ENCODE peak calls at places on chromosomes 16 and 17, in ten cellular contexts. One of them, this sample, is unnamed.

GRCh38 chr16:65832269-65832668 is 534.2 kb upstream of the CDH5 start:
- DNase-seq in Ammon's horn: no peak
- DNase-seq in NCI-H748 treated with DMSO at 0.1 percent for 48 hours: no peak
- DNase-seq in lower lobe of right lung: no peak
- DNase-seq in left cardiac atrium: no peak
- DNase-seq in activated T-cell treated with anti-CD3 and anti-CD28 coated beads, Interleukin-2, amount 50 U/mL, for 4 hours: no peak
- DNase-seq in central memory CD4-positive, alpha-beta T cell: no peak
- DNase-seq in stimulated activated CD8-positive, alpha-beta memory T cell treated with anti-CD3 and anti-CD28 coated beads, Interleukin-4, amount 100 ng/mL, for 4 hours: no peak
- DNase-seq in adrenal gland: no peak
- DNase-seq in AG04449: no peak
- DNase-seq in this sample: no peak

GRCh38 chr16:49061315-49061714 is 220.3 kb downstream of the CBLN1 start:
- DNase-seq in stimulated activated CD8-positive, alpha-beta memory T cell treated with anti-CD3 and anti-CD28 coated beads, Interleukin-4, amount 100 ng/mL, for 4 hours: no peak
- DNase-seq in adrenal gland: no peak
- DNase-seq in lower lobe of right lung: no peak
- DNase-seq in activated T-cell treated with anti-CD3 and anti-CD28 coated beads, Interleukin-2, amount 50 U/mL, for 4 hours: no peak
- DNase-seq in NCI-H748 treated with DMSO at 0.1 percent for 48 hours: no peak
- DNase-seq in central memory CD4-positive, alpha-beta T cell: no peak
- DNase-seq in Ammon's horn: no peak
- DNase-seq in AG04449: no peak
- DNase-seq in left cardiac atrium: no peak
- DNase-seq in this sample: no peak

GRCh38 chr16:49754495-49755290 is 101.2 kb downstream of the ZNF423 start:
- DNase-seq in NCI-H748 treated with DMSO at 0.1 percent for 48 hours: no peak
- DNase-seq in AG04449: no peak
- DNase-seq in central memory CD4-positive, alpha-beta T cell: no peak
- DNase-seq in Ammon's horn: peak
- DNase-seq in lower lobe of right lung: no peak
- DNase-seq in activated T-cell treated with anti-CD3 and anti-CD28 coated beads, Interleukin-2, amount 50 U/mL, for 4 hours: no peak
- DNase-seq in stimulated activated CD8-positive, alpha-beta memory T cell treated with anti-CD3 and anti-CD28 coated beads, Interleukin-4, amount 100 ng/mL, for 4 hours: no peak
- DNase-seq in adrenal gland: peak
- DNase-seq in left cardiac atrium: peak
- DNase-seq in this sample: no peak

GRCh38 chr16:70751593-70751992 is 49.4 kb downstream of the VAC14 start:
- DNase-seq in left cardiac atrium: no peak
- DNase-seq in lower lobe of right lung: no peak
- DNase-seq in central memory CD4-positive, alpha-beta T cell: no peak
- DNase-seq in AG04449: no peak
- DNase-seq in adrenal gland: no peak
- DNase-seq in Ammon's horn: no peak
- DNase-seq in NCI-H748 treated with DMSO at 0.1 percent for 48 hours: no peak
- DNase-seq in stimulated activated CD8-positive, alpha-beta memory T cell treated with anti-CD3 and anti-CD28 coated beads, Interleukin-4, amount 100 ng/mL, for 4 hours: no peak
- DNase-seq in activated T-cell treated with anti-CD3 and anti-CD28 coated beads, Interleukin-2, amount 50 U/mL, for 4 hours: no peak
- DNase-seq in this sample: no peak

GRCh38 chr16:87297918-87298631 is 19.1 kb downstream of the C16orf95 start:
- DNase-seq in NCI-H748 treated with DMSO at 0.1 percent for 48 hours: peak
- DNase-seq in stimulated activated CD8-positive, alpha-beta memory T cell treated with anti-CD3 and anti-CD28 coated beads, Interleukin-4, amount 100 ng/mL, for 4 hours: no peak
- DNase-seq in Ammon's horn: no peak
- DNase-seq in AG04449: no peak
- DNase-seq in central memory CD4-positive, alpha-beta T cell: no peak
- DNase-seq in adrenal gland: no peak
- DNase-seq in left cardiac atrium: no peak
- DNase-seq in activated T-cell treated with anti-CD3 and anti-CD28 coated beads, Interleukin-2, amount 50 U/mL, for 4 hours: peak
- DNase-seq in lower lobe of right lung: no peak
- DNase-seq in this sample: no peak

GRCh38 chr17:6713918-6714271 is 726 bp upstream of the SLC13A5 start:
- DNase-seq in activated T-cell treated with anti-CD3 and anti-CD28 coated beads, Interleukin-2, amount 50 U/mL, for 4 hours: no peak
- DNase-seq in left cardiac atrium: no peak
- DNase-seq in central memory CD4-positive, alpha-beta T cell: no peak
- DNase-seq in Ammon's horn: no peak
- DNase-seq in lower lobe of right lung: no peak
- DNase-seq in adrenal gland: no peak
- DNase-seq in stimulated activated CD8-positive, alpha-beta memory T cell treated with anti-CD3 and anti-CD28 coated beads, Interleukin-4, amount 100 ng/mL, for 4 hours: no peak
- DNase-seq in AG04449: no peak
- DNase-seq in NCI-H748 treated with DMSO at 0.1 percent for 48 hours: no peak
- DNase-seq in this sample: no peak

GRCh38 chr16:2970563-2970962 is 1.4 kb downstream of the PAQR4 start:
- DNase-seq in lower lobe of right lung: no peak
- DNase-seq in central memory CD4-positive, alpha-beta T cell: no peak
- DNase-seq in NCI-H748 treated with DMSO at 0.1 percent for 48 hours: no peak
- DNase-seq in left cardiac atrium: no peak
- DNase-seq in Ammon's horn: no peak
- DNase-seq in adrenal gland: no peak
- DNase-seq in AG04449: no peak
- DNase-seq in activated T-cell treated with anti-CD3 and anti-CD28 coated beads, Interleukin-2, amount 50 U/mL, for 4 hours: no peak
- DNase-seq in stimulated activated CD8-positive, alpha-beta memory T cell treated with anti-CD3 and anti-CD28 coated beads, Interleukin-4, amount 100 ng/mL, for 4 hours: no peak
- DNase-seq in this sample: no peak

GRCh38 chr17:73340093-73340596 is 28.3 kb upstream of the CDC42EP4 start:
- DNase-seq in NCI-H748 treated with DMSO at 0.1 percent for 48 hours: no peak
- DNase-seq in central memory CD4-positive, alpha-beta T cell: no peak
- DNase-seq in Ammon's horn: no peak
- DNase-seq in activated T-cell treated with anti-CD3 and anti-CD28 coated beads, Interleukin-2, amount 50 U/mL, for 4 hours: no peak
- DNase-seq in left cardiac atrium: no peak
- DNase-seq in stimulated activated CD8-positive, alpha-beta memory T cell treated with anti-CD3 and anti-CD28 coated beads, Interleukin-4, amount 100 ng/mL, for 4 hours: no peak
- DNase-seq in adrenal gland: peak
- DNase-seq in lower lobe of right lung: peak
- DNase-seq in AG04449: peak
- DNase-seq in this sample: no peak

GRCh38 chr17:74123350-74123749 is 80.1 kb upstream of the RPL38 start:
- DNase-seq in adrenal gland: no peak
- DNase-seq in Ammon's horn: peak
- DNase-seq in left cardiac atrium: no peak
- DNase-seq in AG04449: peak
- DNase-seq in stimulated activated CD8-positive, alpha-beta memory T cell treated with anti-CD3 and anti-CD28 coated beads, Interleukin-4, amount 100 ng/mL, for 4 hours: no peak
- DNase-seq in lower lobe of right lung: no peak
- DNase-seq in activated T-cell treated with anti-CD3 and anti-CD28 coated beads, Interleukin-2, amount 50 U/mL, for 4 hours: no peak
- DNase-seq in NCI-H748 treated with DMSO at 0.1 percent for 48 hours: no peak
- DNase-seq in central memory CD4-positive, alpha-beta T cell: no peak
- DNase-seq in this sample: no peak

GRCh38 chr17:41013606-41014005 is 4.7 kb upstream of the KRTAP3-1 start:
- DNase-seq in AG04449: no peak
- DNase-seq in Ammon's horn: no peak
- DNase-seq in NCI-H748 treated with DMSO at 0.1 percent for 48 hours: no peak
- DNase-seq in central memory CD4-positive, alpha-beta T cell: no peak
- DNase-seq in stimulated activated CD8-positive, alpha-beta memory T cell treated with anti-CD3 and anti-CD28 coated beads, Interleukin-4, amount 100 ng/mL, for 4 hours: no peak
- DNase-seq in activated T-cell treated with anti-CD3 and anti-CD28 coated beads, Interleukin-2, amount 50 U/mL, for 4 hours: no peak
- DNase-seq in adrenal gland: no peak
- DNase-seq in left cardiac atrium: no peak
- DNase-seq in lower lobe of right lung: no peak
- DNase-seq in this sample: no peak

GRCh38 chr17:29193146-29193545 is 12.9 kb upstream of the MYO18A start:
- DNase-seq in left cardiac atrium: no peak
- DNase-seq in activated T-cell treated with anti-CD3 and anti-CD28 coated beads, Interleukin-2, amount 50 U/mL, for 4 hours: no peak
- DNase-seq in stimulated activated CD8-positive, alpha-beta memory T cell treated with anti-CD3 and anti-CD28 coated beads, Interleukin-4, amount 100 ng/mL, for 4 hours: no peak
- DNase-seq in adrenal gland: no peak
- DNase-seq in AG04449: no peak
- DNase-seq in lower lobe of right lung: no peak
- DNase-seq in NCI-H748 treated with DMSO at 0.1 percent for 48 hours: no peak
- DNase-seq in Ammon's horn: no peak
- DNase-seq in central memory CD4-positive, alpha-beta T cell: no peak
- DNase-seq in this sample: no peak

GRCh38 chr17:4182043-4182442 is 39.0 kb downstream of the CYB5D2 start:
- DNase-seq in central memory CD4-positive, alpha-beta T cell: no peak
- DNase-seq in activated T-cell treated with anti-CD3 and anti-CD28 coated beads, Interleukin-2, amount 50 U/mL, for 4 hours: no peak
- DNase-seq in lower lobe of right lung: no peak
- DNase-seq in NCI-H748 treated with DMSO at 0.1 percent for 48 hours: no peak
- DNase-seq in left cardiac atrium: no peak
- DNase-seq in stimulated activated CD8-positive, alpha-beta memory T cell treated with anti-CD3 and anti-CD28 coated beads, Interleukin-4, amount 100 ng/mL, for 4 hours: no peak
- DNase-seq in Ammon's horn: no peak
- DNase-seq in adrenal gland: no peak
- DNase-seq in AG04449: no peak
- DNase-seq in this sample: no peak

GRCh38 chr17:75535119-75535537 is 9.6 kb downstream of the LLGL2 start:
- DNase-seq in central memory CD4-positive, alpha-beta T cell: peak
- DNase-seq in left cardiac atrium: no peak
- DNase-seq in NCI-H748 treated with DMSO at 0.1 percent for 48 hours: no peak
- DNase-seq in adrenal gland: no peak
- DNase-seq in AG04449: no peak
- DNase-seq in Ammon's horn: no peak
- DNase-seq in lower lobe of right lung: no peak
- DNase-seq in activated T-cell treated with anti-CD3 and anti-CD28 coated beads, Interleukin-2, amount 50 U/mL, for 4 hours: peak
- DNase-seq in stimulated activated CD8-positive, alpha-beta memory T cell treated with anti-CD3 and anti-CD28 coated beads, Interleukin-4, amount 100 ng/mL, for 4 hours: peak
- DNase-seq in this sample: no peak

GRCh38 chr16:51271156-51271555 is 120.1 kb upstream of the SALL1 start:
- DNase-seq in activated T-cell treated with anti-CD3 and anti-CD28 coated beads, Interleukin-2, amount 50 U/mL, for 4 hours: no peak
- DNase-seq in Ammon's horn: no peak
- DNase-seq in AG04449: no peak
- DNase-seq in NCI-H748 treated with DMSO at 0.1 percent for 48 hours: no peak
- DNase-seq in stimulated activated CD8-positive, alpha-beta memory T cell treated with anti-CD3 and anti-CD28 coated beads, Interleukin-4, amount 100 ng/mL, for 4 hours: no peak
- DNase-seq in central memory CD4-positive, alpha-beta T cell: no peak
- DNase-seq in adrenal gland: no peak
- DNase-seq in lower lobe of right lung: no peak
- DNase-seq in left cardiac atrium: no peak
- DNase-seq in this sample: no peak

GRCh38 chr17:38783227-38783626 is 16.1 kb downstream of the PIP4K2B start:
- DNase-seq in activated T-cell treated with anti-CD3 and anti-CD28 coated beads, Interleukin-2, amount 50 U/mL, for 4 hours: no peak
- DNase-seq in NCI-H748 treated with DMSO at 0.1 percent for 48 hours: no peak
- DNase-seq in lower lobe of right lung: no peak
- DNase-seq in stimulated activated CD8-positive, alpha-beta memory T cell treated with anti-CD3 and anti-CD28 coated beads, Interleukin-4, amount 100 ng/mL, for 4 hours: no peak
- DNase-seq in central memory CD4-positive, alpha-beta T cell: no peak
- DNase-seq in adrenal gland: no peak
- DNase-seq in Ammon's horn: no peak
- DNase-seq in left cardiac atrium: no peak
- DNase-seq in AG04449: no peak
- DNase-seq in this sample: no peak

GRCh38 chr16:19014456-19014855 is 30.7 kb downstream of the TMC7 start:
- DNase-seq in Ammon's horn: peak
- DNase-seq in NCI-H748 treated with DMSO at 0.1 percent for 48 hours: no peak
- DNase-seq in adrenal gland: no peak
- DNase-seq in left cardiac atrium: no peak
- DNase-seq in AG04449: no peak
- DNase-seq in central memory CD4-positive, alpha-beta T cell: no peak
- DNase-seq in stimulated activated CD8-positive, alpha-beta memory T cell treated with anti-CD3 and anti-CD28 coated beads, Interleukin-4, amount 100 ng/mL, for 4 hours: no peak
- DNase-seq in activated T-cell treated with anti-CD3 and anti-CD28 coated beads, Interleukin-2, amount 50 U/mL, for 4 hours: no peak
- DNase-seq in lower lobe of right lung: peak
- DNase-seq in this sample: no peak

GRCh38 chr17:4631836-4632582 is 9.5 kb downstream of the ALOX15 start:
- DNase-seq in left cardiac atrium: no peak
- DNase-seq in central memory CD4-positive, alpha-beta T cell: no peak
- DNase-seq in stimulated activated CD8-positive, alpha-beta memory T cell treated with anti-CD3 and anti-CD28 coated beads, Interleukin-4, amount 100 ng/mL, for 4 hours: no peak
- DNase-seq in lower lobe of right lung: no peak
- DNase-seq in NCI-H748 treated with DMSO at 0.1 percent for 48 hours: no peak
- DNase-seq in AG04449: no peak
- DNase-seq in activated T-cell treated with anti-CD3 and anti-CD28 coated beads, Interleukin-2, amount 50 U/mL, for 4 hours: no peak
- DNase-seq in Ammon's horn: no peak
- DNase-seq in adrenal gland: no peak
- DNase-seq in this sample: no peak

GRCh38 chr17:869567-870530 is 87.7 kb downstream of the MRM3 start:
- DNase-seq in lower lobe of right lung: no peak
- DNase-seq in Ammon's horn: peak
- DNase-seq in left cardiac atrium: peak
- DNase-seq in central memory CD4-positive, alpha-beta T cell: no peak
- DNase-seq in stimulated activated CD8-positive, alpha-beta memory T cell treated with anti-CD3 and anti-CD28 coated beads, Interleukin-4, amount 100 ng/mL, for 4 hours: no peak
- DNase-seq in AG04449: no peak
- DNase-seq in activated T-cell treated with anti-CD3 and anti-CD28 coated beads, Interleukin-2, amount 50 U/mL, for 4 hours: no peak
- DNase-seq in adrenal gland: no peak
- DNase-seq in NCI-H748 treated with DMSO at 0.1 percent for 48 hours: no peak
- DNase-seq in this sample: no peak

GRCh38 chr17:978110-979093 is 1.2 kb downstream of the NXN start:
- DNase-seq in adrenal gland: no peak
- DNase-seq in central memory CD4-positive, alpha-beta T cell: no peak
- DNase-seq in left cardiac atrium: peak
- DNase-seq in stimulated activated CD8-positive, alpha-beta memory T cell treated with anti-CD3 and anti-CD28 coated beads, Interleukin-4, amount 100 ng/mL, for 4 hours: no peak
- DNase-seq in AG04449: no peak
- DNase-seq in activated T-cell treated with anti-CD3 and anti-CD28 coated beads, Interleukin-2, amount 50 U/mL, for 4 hours: no peak
- DNase-seq in lower lobe of right lung: no peak
- DNase-seq in NCI-H748 treated with DMSO at 0.1 percent for 48 hours: no peak
- DNase-seq in Ammon's horn: no peak
- DNase-seq in this sample: no peak

GRCh38 chr16:23171234-23171948 is 11.2 kb upstream of the SCNN1G start:
- DNase-seq in Ammon's horn: no peak
- DNase-seq in adrenal gland: no peak
- DNase-seq in lower lobe of right lung: no peak
- DNase-seq in left cardiac atrium: no peak
- DNase-seq in AG04449: no peak
- DNase-seq in activated T-cell treated with anti-CD3 and anti-CD28 coated beads, Interleukin-2, amount 50 U/mL, for 4 hours: no peak
- DNase-seq in central memory CD4-positive, alpha-beta T cell: no peak
- DNase-seq in stimulated activated CD8-positive, alpha-beta memory T cell treated with anti-CD3 and anti-CD28 coated beads, Interleukin-4, amount 100 ng/mL, for 4 hours: no peak
- DNase-seq in NCI-H748 treated with DMSO at 0.1 percent for 48 hours: no peak
- DNase-seq in this sample: no peak

GRCh38 chr17:2215616-2216364 is 87.8 kb downstream of the SMG6 start:
- DNase-seq in lower lobe of right lung: peak
- DNase-seq in stimulated activated CD8-positive, alpha-beta memory T cell treated with anti-CD3 and anti-CD28 coated beads, Interleukin-4, amount 100 ng/mL, for 4 hours: peak
- DNase-seq in left cardiac atrium: peak
- DNase-seq in adrenal gland: peak
- DNase-seq in Ammon's horn: peak
- DNase-seq in AG04449: no peak
- DNase-seq in activated T-cell treated with anti-CD3 and anti-CD28 coated beads, Interleukin-2, amount 50 U/mL, for 4 hours: peak
- DNase-seq in central memory CD4-positive, alpha-beta T cell: peak
- DNase-seq in NCI-H748 treated with DMSO at 0.1 percent for 48 hours: no peak
- DNase-seq in this sample: no peak

GRCh38 chr17:45092932-45093430 is 31.9 kb downstream of the NMT1 start:
- DNase-seq in adrenal gland: peak
- DNase-seq in AG04449: peak
- DNase-seq in activated T-cell treated with anti-CD3 and anti-CD28 coated beads, Interleukin-2, amount 50 U/mL, for 4 hours: no peak
- DNase-seq in lower lobe of right lung: peak
- DNase-seq in stimulated activated CD8-positive, alpha-beta memory T cell treated with anti-CD3 and anti-CD28 coated beads, Interleukin-4, amount 100 ng/mL, for 4 hours: no peak
- DNase-seq in left cardiac atrium: peak
- DNase-seq in central memory CD4-positive, alpha-beta T cell: no peak
- DNase-seq in NCI-H748 treated with DMSO at 0.1 percent for 48 hours: no peak
- DNase-seq in Ammon's horn: peak
- DNase-seq in this sample: no peak

GRCh38 chr16:11768850-11769249 is 26.2 kb upstream of the TXNDC11 start:
- DNase-seq in stimulated activated CD8-positive, alpha-beta memory T cell treated with anti-CD3 and anti-CD28 coated beads, Interleukin-4, amount 100 ng/mL, for 4 hours: no peak
- DNase-seq in AG04449: no peak
- DNase-seq in adrenal gland: no peak
- DNase-seq in Ammon's horn: no peak
- DNase-seq in activated T-cell treated with anti-CD3 and anti-CD28 coated beads, Interleukin-2, amount 50 U/mL, for 4 hours: no peak
- DNase-seq in central memory CD4-positive, alpha-beta T cell: no peak
- DNase-seq in left cardiac atrium: no peak
- DNase-seq in NCI-H748 treated with DMSO at 0.1 percent for 48 hours: no peak
- DNase-seq in lower lobe of right lung: no peak
- DNase-seq in this sample: no peak

GRCh38 chr17:42178817-42179216 is 2.1 kb downstream of the KCNH4 start:
- DNase-seq in NCI-H748 treated with DMSO at 0.1 percent for 48 hours: no peak
- DNase-seq in adrenal gland: no peak
- DNase-seq in left cardiac atrium: no peak
- DNase-seq in lower lobe of right lung: no peak
- DNase-seq in Ammon's horn: no peak
- DNase-seq in activated T-cell treated with anti-CD3 and anti-CD28 coated beads, Interleukin-2, amount 50 U/mL, for 4 hours: no peak
- DNase-seq in central memory CD4-positive, alpha-beta T cell: peak
- DNase-seq in stimulated activated CD8-positive, alpha-beta memory T cell treated with anti-CD3 and anti-CD28 coated beads, Interleukin-4, amount 100 ng/mL, for 4 hours: no peak
- DNase-seq in AG04449: no peak
- DNase-seq in this sample: no peak

GRCh38 chr17:50507871-50508572 is at the start of gene MYCBPAP:
- DNase-seq in stimulated activated CD8-positive, alpha-beta memory T cell treated with anti-CD3 and anti-CD28 coated beads, Interleukin-4, amount 100 ng/mL, for 4 hours: peak
- DNase-seq in AG04449: no peak
- DNase-seq in adrenal gland: peak
- DNase-seq in lower lobe of right lung: peak
- DNase-seq in activated T-cell treated with anti-CD3 and anti-CD28 coated beads, Interleukin-2, amount 50 U/mL, for 4 hours: peak
- DNase-seq in central memory CD4-positive, alpha-beta T cell: peak
- DNase-seq in Ammon's horn: peak
- DNase-seq in left cardiac atrium: peak
- DNase-seq in NCI-H748 treated with DMSO at 0.1 percent for 48 hours: peak
- DNase-seq in this sample: peak

GRCh38 chr16:89195521-89196171 is 4.7 kb downstream of the SLC22A31 start:
- DNase-seq in lower lobe of right lung: peak
- DNase-seq in left cardiac atrium: no peak
- DNase-seq in stimulated activated CD8-positive, alpha-beta memory T cell treated with anti-CD3 and anti-CD28 coated beads, Interleukin-4, amount 100 ng/mL, for 4 hours: no peak
- DNase-seq in activated T-cell treated with anti-CD3 and anti-CD28 coated beads, Interleukin-2, amount 50 U/mL, for 4 hours: no peak
- DNase-seq in AG04449: no peak
- DNase-seq in NCI-H748 treated with DMSO at 0.1 percent for 48 hours: no peak
- DNase-seq in adrenal gland: no peak
- DNase-seq in central memory CD4-positive, alpha-beta T cell: no peak
- DNase-seq in Ammon's horn: no peak
- DNase-seq in this sample: no peak

GRCh38 chr16:2663553-2664521 is 18.5 kb upstream of the KCTD5 start:
- DNase-seq in stimulated activated CD8-positive, alpha-beta memory T cell treated with anti-CD3 and anti-CD28 coated beads, Interleukin-4, amount 100 ng/mL, for 4 hours: no peak
- DNase-seq in AG04449: peak
- DNase-seq in adrenal gland: peak
- DNase-seq in Ammon's horn: no peak
- DNase-seq in activated T-cell treated with anti-CD3 and anti-CD28 coated beads, Interleukin-2, amount 50 U/mL, for 4 hours: peak
- DNase-seq in lower lobe of right lung: no peak
- DNase-seq in left cardiac atrium: no peak
- DNase-seq in NCI-H748 treated with DMSO at 0.1 percent for 48 hours: no peak
- DNase-seq in central memory CD4-positive, alpha-beta T cell: peak
- DNase-seq in this sample: no peak

GRCh38 chr17:40791808-40792436 is 7.8 kb downstream of the KRT28 start:
- DNase-seq in adrenal gland: no peak
- DNase-seq in lower lobe of right lung: no peak
- DNase-seq in activated T-cell treated with anti-CD3 and anti-CD28 coated beads, Interleukin-2, amount 50 U/mL, for 4 hours: no peak
- DNase-seq in central memory CD4-positive, alpha-beta T cell: no peak
- DNase-seq in NCI-H748 treated with DMSO at 0.1 percent for 48 hours: peak
- DNase-seq in Ammon's horn: peak
- DNase-seq in AG04449: no peak
- DNase-seq in stimulated activated CD8-positive, alpha-beta memory T cell treated with anti-CD3 and anti-CD28 coated beads, Interleukin-4, amount 100 ng/mL, for 4 hours: no peak
- DNase-seq in left cardiac atrium: no peak
- DNase-seq in this sample: peak

This sample was measured in NCI-H2227 treated with DMSO at 0.1 percent for 48 hours.